ENCODE peak calls at places on chromosomes 11 and 22, in seven cellular contexts. O, T, V, J, Q, K and M are unnamed samples.

GRCh38 chr22:50010676-50011446 is 1.7 kb downstream of the IL17REL start:
- DNase-seq in J (no peak), T (no peak), O (no peak), V (no peak), K (no peak), Q (no peak), M (no peak)

GRCh38 chr11:83004855-83005556 is 66.7 kb downstream of the RAB30 start:
- DNase-seq in Q (no peak), K (no peak), O (no peak), J (peak; percentile 62), V (peak; percentile 54), T (no peak), M (no peak)

GRCh38 chr11:44912270-44912987 is 38.3 kb downstream of the TP53I11 start:
- DNase-seq in T (no peak), K (no peak), O (no peak), J (no peak), Q (no peak), V (no peak), M (no peak)

GRCh38 chr11:33620423-33621120 is 80.1 kb downstream of the C11orf91 start:
- DNase-seq in Q (no peak), J (peak; percentile 28), O (no peak), K (no peak), V (peak; percentile 84), T (peak; percentile 71), M (no peak)

GRCh38 chr11:60165538-60165937 is 17.3 kb downstream of the MS4A6A start:
- DNase-seq in K (no peak), Q (no peak), O (no peak), J (peak; percentile 35), V (no peak), T (no peak), M (no peak)

GRCh38 chr11:13216019-13217006 is 61.3 kb upstream of the BMAL1 start:
- DNase-seq in V (peak; percentile 99), K (peak; percentile 89), O (peak; percentile 61), T (peak; percentile 99), J (peak; percentile 94), Q (no peak), M (no peak)

GRCh38 chr22:24772493-24773220 is 1.9 kb downstream of the PIWIL3 start:
- DNase-seq in J (peak; percentile 50), Q (no peak), O (peak; percentile 83), T (peak; percentile 51), K (no peak), V (peak; percentile 22), M (peak; percentile 56)

GRCh38 chr11:134047586-134047999 is 21.3 kb upstream of the JAM3 start:
- DNase-seq in J (peak; percentile 70), T (peak; percentile 98), Q (no peak), V (peak; percentile 82), K (no peak), O (no peak), M (no peak)

GRCh38 chr11:85827768-85828639 is 17.1 kb upstream of the SYTL2 start:
- DNase-seq in V (peak; percentile 92), J (peak; percentile 97), O (no peak), T (peak; percentile 89), K (peak; percentile 99), Q (peak; percentile 21), M (no peak)

GRCh38 chr11:72676874-72677341 is 2.7 kb upstream of the PDE2A start:
- DNase-seq in V (peak; percentile 44), K (no peak), J (peak; percentile 46), T (peak; percentile 73), Q (peak; percentile 38), O (peak; percentile 95), M (peak; percentile 94)

GRCh38 chr11:72675221-72675620 is 999 bp upstream of the PDE2A start:
- DNase-seq in O (no peak), J (no peak), K (no peak), Q (no peak), T (no peak), V (no peak), M (no peak)

GRCh38 chr11:72672839-72673238 is 1.4 kb downstream of the PDE2A start:
- DNase-seq in T (no peak), O (no peak), Q (no peak), K (no peak), V (no peak), J (no peak), M (no peak)

GRCh38 chr11:72673284-72673942 is 809 bp downstream of the PDE2A start:
- DNase-seq in T (no peak), Q (no peak), V (no peak), J (no peak), O (peak; percentile 66), K (no peak), M (peak; percentile 62)

DNA sequence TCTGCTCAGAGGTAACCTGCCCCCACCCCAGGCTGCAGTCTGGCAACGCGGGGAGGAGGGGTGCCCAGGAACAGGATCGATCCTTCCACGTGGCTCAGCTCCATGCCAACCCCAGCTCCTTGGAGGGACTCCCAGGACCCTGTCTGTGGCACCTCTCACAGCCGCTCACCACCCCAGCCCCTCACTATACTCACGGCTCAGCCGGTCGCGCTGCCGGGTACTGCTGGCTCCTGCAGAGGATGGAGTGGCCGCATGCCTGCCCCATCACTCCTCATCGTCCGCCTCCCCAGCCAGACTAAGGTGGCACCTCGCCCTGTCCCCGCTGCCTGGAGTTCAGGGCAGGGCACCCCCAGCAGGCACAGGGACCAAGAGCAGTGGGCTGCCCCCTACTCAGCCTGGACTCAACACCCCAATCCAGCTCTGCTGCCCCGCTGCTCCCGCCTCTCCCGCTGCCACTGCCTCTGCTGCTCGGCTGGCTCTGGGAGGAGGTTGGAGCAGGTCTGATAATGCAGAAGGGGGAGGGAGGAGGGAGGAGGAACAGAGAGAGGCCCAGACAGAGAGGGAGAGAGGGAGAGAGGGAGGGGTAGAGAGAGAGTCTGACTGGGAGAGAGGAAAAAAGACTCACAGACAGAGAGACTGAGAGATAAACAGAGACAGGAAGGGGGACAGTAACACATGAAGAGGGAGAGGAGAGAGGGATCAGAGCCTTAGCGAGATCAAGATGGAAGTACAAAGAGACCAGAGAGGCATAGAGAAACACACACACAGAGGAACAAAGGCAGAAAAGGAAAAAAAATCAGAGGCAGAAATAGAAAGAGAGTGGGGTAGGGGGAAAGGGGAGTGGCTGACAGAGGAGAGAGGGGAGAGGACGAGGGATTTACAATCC is at the start of gene PDE2A:
- DNase-seq in O (peak; percentile 65), J (no peak), K (no peak), Q (no peak), T (no peak), V (no peak), M (peak; percentile 67)
- TF ChIP-seq EZH2 in O (no peak), J (no peak), K (no peak), Q (no peak), T (peak; percentile 37), V (no peak), M (no peak)

DNA sequence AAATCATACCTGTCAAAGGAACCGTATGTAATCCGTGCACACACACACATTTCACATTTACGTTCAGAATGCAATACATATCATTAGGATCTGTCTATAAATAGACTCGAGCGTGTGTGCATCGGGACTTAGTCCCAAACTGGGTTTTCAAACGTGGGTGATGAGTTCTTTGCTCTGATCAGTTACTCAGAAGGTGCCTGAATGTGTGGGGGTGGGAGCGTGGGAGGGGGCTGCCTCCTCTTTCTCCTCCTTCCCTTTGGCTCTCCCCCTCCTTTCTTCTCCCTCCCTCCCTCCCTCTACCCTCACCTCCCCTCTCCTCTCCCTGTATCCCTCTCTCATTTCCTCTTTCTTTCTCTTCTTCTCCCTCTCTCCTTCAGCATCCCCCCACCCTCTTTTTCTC is 124.3 kb upstream of the HSD17B12 start:
- DNase-seq in O (no peak), J (no peak), Q (no peak), K (no peak), V (no peak), T (no peak), M (no peak)
- TF ChIP-seq EZH2 in O (no peak), J (no peak), Q (no peak), K (no peak), V (no peak), T (no peak), M (no peak)

DNA sequence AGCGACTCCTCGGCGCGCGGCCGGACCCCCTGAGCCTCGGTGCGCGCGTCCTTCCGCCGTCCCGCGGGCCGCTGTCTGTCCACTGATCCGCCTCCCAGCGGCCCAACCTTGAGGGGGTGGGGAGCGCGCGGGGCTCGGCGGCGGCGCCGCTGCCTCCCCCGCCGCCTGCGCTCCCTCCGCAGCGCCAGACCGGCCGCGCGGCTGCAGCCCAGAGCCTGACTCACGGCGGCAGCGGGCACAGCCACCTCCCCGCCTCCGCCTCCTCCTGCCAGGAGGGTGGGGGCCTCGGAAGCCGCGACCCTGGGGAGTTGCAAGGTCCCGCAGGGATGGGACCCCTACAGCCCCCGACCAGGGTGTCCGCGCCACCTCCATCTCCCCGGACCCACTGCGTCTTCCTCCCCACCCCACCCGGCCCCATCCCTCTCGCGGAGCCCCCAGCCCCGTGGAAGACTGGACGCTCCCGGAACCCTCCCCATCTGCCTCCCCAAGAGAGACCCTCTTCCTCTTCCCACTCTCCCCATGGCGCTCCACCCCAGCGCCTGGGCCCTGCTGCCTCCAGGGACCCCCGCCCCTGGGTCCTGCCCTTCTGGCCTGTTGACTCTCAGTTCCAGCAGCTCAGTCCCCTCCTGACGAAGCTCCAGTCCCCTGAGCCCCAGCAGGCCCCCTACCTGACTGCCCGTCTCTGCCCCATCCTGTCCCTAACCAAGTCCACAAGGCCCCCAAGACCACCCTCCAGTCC is 1.2 kb downstream of the IFITM10 start:
- DNase-seq in K (no peak), J (no peak), V (peak; percentile 41), Q (no peak), O (peak; percentile 65), T (peak; percentile 79), M (no peak)
- TF ChIP-seq EZH2 in K (no peak), J (no peak), V (no peak), Q (no peak), O (peak; percentile 77), T (no peak), M (no peak)

DNA sequence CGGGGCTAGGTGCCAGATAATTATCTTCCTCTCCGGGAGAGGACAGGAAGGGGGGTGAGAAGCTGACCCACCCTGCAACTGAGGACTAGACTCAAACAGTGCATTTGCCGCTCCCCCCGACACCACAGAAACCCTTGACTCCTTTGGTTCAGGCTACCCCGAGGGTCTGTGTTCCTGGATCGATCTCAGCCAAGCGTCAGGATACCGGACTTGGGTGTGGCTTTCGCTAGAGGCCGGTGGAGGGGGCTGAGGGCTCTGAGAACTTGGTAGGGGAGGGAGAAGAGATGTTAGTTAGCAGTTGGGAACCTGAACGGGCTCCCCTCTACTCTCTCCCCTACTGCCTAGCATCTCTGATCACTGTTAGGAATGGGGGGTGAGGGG is 840 bp downstream of the SEZ6L start:
- DNase-seq in O (peak; percentile 21), K (no peak), V (no peak), T (no peak), J (no peak), Q (no peak), M (no peak)
- TF ChIP-seq EZH2 in O (peak; percentile 53), K (no peak), V (peak; percentile 12), T (peak; percentile 80), J (no peak), Q (no peak), M (peak; percentile 60)